ENCODE peak calls at places on chromosomes 4 and X, in seven cellular contexts. I is pons; W is AG04450; K is colonic mucosa; C is left cardiac atrium; R is activated CD8-positive, alpha-beta memory T cell treated with anti-CD3 and anti-CD28 coated beads, Interleukin-2, amount 10 ng/mL, durations not matched to agents 7 days and 5 days; N is NCI-H82. V is an unnamed sample.

GRCh38 chr4:94399721-94400120 is 52.0 kb upstream of the PDLIM5 start:
- DNase-seq in I (no peak), W (no peak), K (no peak), C (no peak), R (no peak), N (peak), V (no peak)

GRCh38 chrX:111402378-111402777 is 9.6 kb downstream of the DCX start:
- DNase-seq in I (no peak), W (no peak), K (no peak), C (no peak), R (no peak), N (no peak), V (no peak)

GRCh38 chr4:141534985-141535384 is 101.4 kb upstream of the IL15 start:
- DNase-seq in I (no peak), W (no peak), K (no peak), C (no peak), R (no peak), N (no peak), V (no peak)

GRCh38 chr4:128635141-128635911 is 174.2 kb upstream of the JADE1 start:
- DNase-seq in I (peak), W (peak), K (no peak), C (peak), R (no peak), N (no peak), V (peak)

GRCh38 chrX:111411591-111412371 is at the start of gene DCX:
- DNase-seq in I (peak), W (no peak), K (no peak), C (no peak), R (no peak), N (peak), V (no peak)

GRCh38 chr4:25321703-25322102 is 9.1 kb downstream of the ZCCHC4 start:
- DNase-seq in I (no peak), W (no peak), K (no peak), C (no peak), R (no peak), N (no peak), V (no peak)

GRCh38 chrX:116318672-116319071 is 117.7 kb upstream of the SLC6A14 start:
- DNase-seq in I (no peak), W (no peak), K (no peak), C (no peak), R (no peak), N (no peak), V (no peak)

GRCh38 chr4:114005569-114006442 is 26.4 kb upstream of the ARSJ start:
- DNase-seq in I (no peak), W (peak), K (no peak), C (no peak), R (no peak), N (no peak), V (no peak)

GRCh38 chr4:149845643-149846208 is 30.1 kb upstream of the IQCM start:
- DNase-seq in I (no peak), W (no peak), K (peak), C (no peak), R (no peak), N (peak), V (no peak)

GRCh38 chrX:140733766-140734342 is 24.3 kb downstream of the LINC00632 start:
- DNase-seq in I (peak), W (no peak), K (no peak), C (no peak), R (no peak), N (peak), V (peak)

GRCh38 chrX:23398570-23398969 is 63.9 kb downstream of the PTCHD1 start:
- DNase-seq in I (no peak), W (no peak), K (no peak), C (no peak), R (no peak), N (no peak), V (no peak)

GRCh38 chr4:187232796-187233195 is 509.1 kb upstream of the FAT1 start:
- DNase-seq in I (no peak), W (no peak), K (no peak), C (no peak), R (no peak), N (no peak), V (no peak)

GRCh38 chrX:150293311-150294013 is 69.7 kb upstream of the MAMLD1 start:
- DNase-seq in I (no peak), W (no peak), K (no peak), C (no peak), R (no peak), N (no peak), V (no peak)

GRCh38 chrX:1853447-1853846 is 238.6 kb downstream of the ASMT start:
- DNase-seq in I (no peak), W (no peak), K (no peak), C (no peak), R (no peak), N (no peak), V (no peak)

GRCh38 chr4:107989162-107989536 is 540 bp upstream of the HADH start:
- DNase-seq in I (no peak), W (no peak), K (no peak), C (no peak), R (no peak), N (no peak), V (no peak)

GRCh38 chr4:69823481-69824186 is 36.3 kb downstream of the SULT1E1 start:
- DNase-seq in I (peak), W (no peak), K (peak), C (no peak), R (peak), N (peak), V (peak)

GRCh38 chrX:137352101-137352660 is 213.7 kb upstream of the ZIC3 start:
- DNase-seq in I (no peak), W (no peak), K (no peak), C (no peak), R (no peak), N (peak), V (peak)

GRCh38 chr4:84914686-84915395 is 51.6 kb downstream of the WDFY3 start:
- DNase-seq in I (no peak), W (no peak), K (no peak), C (no peak), R (no peak), N (no peak), V (no peak)

GRCh38 chrX:39731390-39731680 is 366.4 kb downstream of the BCOR start:
- DNase-seq in I (no peak), W (no peak), K (no peak), C (no peak), R (no peak), N (no peak), V (no peak)

GRCh38 chrX:130378008-130378669 is 7.3 kb downstream of the GPR119 start:
- DNase-seq in I (peak), W (no peak), K (no peak), C (no peak), R (no peak), N (peak), V (peak)

GRCh38 chr4:25867781-25868180 is 5.0 kb upstream of the SEL1L3 start:
- DNase-seq in I (no peak), W (no peak), K (no peak), C (no peak), R (no peak), N (no peak), V (no peak)

GRCh38 chrX:78997870-78998558 is 52.8 kb downstream of the P2RY10 start:
- DNase-seq in I (no peak), W (no peak), K (no peak), C (peak), R (peak), N (no peak), V (no peak)

GRCh38 chrX:31572396-31572795 is 500.6 kb upstream of the FTHL17 start:
- DNase-seq in I (no peak), W (no peak), K (no peak), C (no peak), R (no peak), N (peak), V (no peak)

GRCh38 chrX:119410027-119410819 is 11.1 kb downstream of the SLC25A43 start:
- DNase-seq in I (no peak), W (no peak), K (peak), C (peak), R (no peak), N (peak), V (peak)

GRCh38 chr4:155403886-155404285 is 27.1 kb upstream of the MAP9 start:
- DNase-seq in I (peak), W (no peak), K (no peak), C (no peak), R (no peak), N (peak), V (peak)

GRCh38 chrX:13498220-13498619 is 71.2 kb upstream of the EGFL6 start:
- DNase-seq in I (no peak), W (no peak), K (no peak), C (no peak), R (no peak), N (no peak), V (no peak)

GRCh38 chrX:101206471-101206870 is 13.1 kb upstream of the DRP2 start:
- DNase-seq in I (peak), W (no peak), K (no peak), C (no peak), R (no peak), N (peak), V (peak)

GRCh38 chr4:104915864-104916263 is 230.8 kb upstream of the TET2 start:
- DNase-seq in I (no peak), W (no peak), K (no peak), C (no peak), R (no peak), N (no peak), V (no peak)